ENCODE peak calls at places on chromosomes 5 and 9, in six cellular contexts. One of them, this sample, is unnamed.

GRCh38 chr5:136004436-136004835 is 24.4 kb upstream of the TGFBI start:
- DNase-seq in ovary: no peak
- DNase-seq in PC-3: peak
- DNase-seq in globus pallidus: no peak
- DNase-seq in amniotic stem cell: no peak
- DNase-seq in WTC11: no peak
- DNase-seq in this sample: peak

GRCh38 chr9:117136461-117136860 is 278.4 kb downstream of the ASTN2 start:
- DNase-seq in ovary: no peak
- DNase-seq in PC-3: no peak
- DNase-seq in globus pallidus: no peak
- DNase-seq in amniotic stem cell: no peak
- DNase-seq in WTC11: no peak
- DNase-seq in this sample: no peak

GRCh38 chr5:59458966-59459729 is 434.4 kb downstream of the PDE4D start:
- DNase-seq in ovary: no peak
- DNase-seq in PC-3: no peak
- DNase-seq in globus pallidus: no peak
- DNase-seq in amniotic stem cell: no peak
- DNase-seq in WTC11: no peak
- DNase-seq in this sample: no peak

GRCh38 chr5:145982572-145983314 is 46.4 kb downstream of the SH3RF2 start:
- DNase-seq in ovary: no peak
- DNase-seq in PC-3: peak
- DNase-seq in globus pallidus: no peak
- DNase-seq in amniotic stem cell: no peak
- DNase-seq in WTC11: no peak
- DNase-seq in this sample: no peak

GRCh38 chr5:122093415-122093814 is 15.4 kb upstream of the LOX start:
- DNase-seq in ovary: no peak
- DNase-seq in PC-3: no peak
- DNase-seq in globus pallidus: no peak
- DNase-seq in amniotic stem cell: peak
- DNase-seq in WTC11: no peak
- DNase-seq in this sample: no peak

GRCh38 chr9:7936201-7936600 is 136.6 kb upstream of the DMAC1 start:
- DNase-seq in ovary: no peak
- DNase-seq in PC-3: no peak
- DNase-seq in globus pallidus: no peak
- DNase-seq in amniotic stem cell: no peak
- DNase-seq in WTC11: no peak
- DNase-seq in this sample: no peak

GRCh38 chr9:13369426-13369825 is 89.9 kb upstream of the MPDZ start:
- DNase-seq in ovary: no peak
- DNase-seq in PC-3: no peak
- DNase-seq in globus pallidus: no peak
- DNase-seq in amniotic stem cell: no peak
- DNase-seq in WTC11: no peak
- DNase-seq in this sample: no peak

GRCh38 chr5:77935516-77936364 is 159.6 kb upstream of the TBCA start:
- DNase-seq in ovary: no peak
- DNase-seq in PC-3: no peak
- DNase-seq in globus pallidus: no peak
- DNase-seq in amniotic stem cell: no peak
- DNase-seq in WTC11: no peak
- DNase-seq in this sample: peak

GRCh38 chr5:16713386-16713928 is 96.7 kb upstream of the RETREG1 start:
- DNase-seq in ovary: no peak
- DNase-seq in PC-3: no peak
- DNase-seq in globus pallidus: peak
- DNase-seq in amniotic stem cell: no peak
- DNase-seq in WTC11: peak
- DNase-seq in this sample: no peak

GRCh38 chr5:116402235-116402634 is 172.4 kb downstream of the SEMA6A start:
- DNase-seq in ovary: no peak
- DNase-seq in PC-3: no peak
- DNase-seq in globus pallidus: no peak
- DNase-seq in amniotic stem cell: no peak
- DNase-seq in WTC11: no peak
- DNase-seq in this sample: no peak

GRCh38 chr9:101514056-101514455 is 19.6 kb upstream of the RNF20 start:
- DNase-seq in ovary: no peak
- DNase-seq in PC-3: no peak
- DNase-seq in globus pallidus: no peak
- DNase-seq in amniotic stem cell: peak
- DNase-seq in WTC11: no peak
- DNase-seq in this sample: no peak

GRCh38 chr9:37329576-37329975 is 92.9 kb upstream of the GRHPR start:
- DNase-seq in ovary: no peak
- DNase-seq in PC-3: peak
- DNase-seq in globus pallidus: peak
- DNase-seq in amniotic stem cell: no peak
- DNase-seq in WTC11: no peak
- DNase-seq in this sample: peak

GRCh38 chr5:83586874-83587776 is 115.6 kb downstream of the VCAN start:
- DNase-seq in ovary: no peak
- DNase-seq in PC-3: no peak
- DNase-seq in globus pallidus: no peak
- DNase-seq in amniotic stem cell: no peak
- DNase-seq in WTC11: no peak
- DNase-seq in this sample: no peak

GRCh38 chr9:19689324-19690087 is 99.3 kb downstream of the SLC24A2 start:
- DNase-seq in ovary: no peak
- DNase-seq in PC-3: no peak
- DNase-seq in globus pallidus: no peak
- DNase-seq in amniotic stem cell: no peak
- DNase-seq in WTC11: no peak
- DNase-seq in this sample: peak

GRCh38 chr9:128383791-128384190 is 12.6 kb downstream of the URM1 start:
- DNase-seq in ovary: no peak
- DNase-seq in PC-3: no peak
- DNase-seq in globus pallidus: peak
- DNase-seq in amniotic stem cell: no peak
- DNase-seq in WTC11: no peak
- DNase-seq in this sample: no peak

This sample was measured in HT1080.